ENCODE peak calls at places on chromosomes 11 and 22, in six cellular contexts. I, P, X, E, Z and L are unnamed samples.

GRCh38 chr11:12272821-12273617 is 104.4 kb upstream of the PARVA start:
- DNase-seq in X (no peak), P (no peak), E (no peak), I (no peak), Z (no peak), L (no peak)

GRCh38 chr22:37137903-37138665 is 11.6 kb downstream of the IL2RB start:
- DNase-seq in E (no peak), P (no peak), Z (no peak), X (no peak), I (no peak), L (no peak)

GRCh38 chr11:126607776-126608625 is 252.5 kb downstream of the ST3GAL4 start:
- DNase-seq in Z (no peak), P (no peak), E (no peak), X (no peak), I (no peak), L (no peak)

GRCh38 chr11:12569499-12570040 is 104.7 kb upstream of the TEAD1 start:
- DNase-seq in X (no peak), Z (no peak), I (no peak), P (no peak), E (no peak), L (no peak)

GRCh38 chr11:68692115-68692514 is 7.8 kb downstream of the GAL start:
- DNase-seq in P (no peak), E (no peak), Z (no peak), I (no peak), X (no peak), L (no peak)

GRCh38 chr11:73321342-73322110 is 13.4 kb downstream of the ARHGEF17 start:
- DNase-seq in P (no peak), Z (no peak), E (no peak), X (no peak), I (peak; percentile 82), L (peak; percentile 62)

GRCh38 chr11:82906236-82906635 is 4.7 kb downstream of the DDIAS start:
- DNase-seq in X (no peak), E (no peak), Z (no peak), P (no peak), I (no peak), L (no peak)

GRCh38 chr11:9639985-9640384 is 23.9 kb upstream of the SWAP70 start:
- DNase-seq in Z (no peak), E (no peak), X (no peak), P (no peak), I (no peak), L (no peak)

GRCh38 chr22:37420656-37421467 is 6.4 kb downstream of the ELFN2 start:
- DNase-seq in Z (no peak), E (no peak), X (no peak), P (no peak), I (no peak), L (no peak)

GRCh38 chr11:119254239-119254638 is 48.1 kb downstream of the CBL start:
- DNase-seq in Z (no peak), I (no peak), E (no peak), P (no peak), X (no peak), L (no peak)

GRCh38 chr11:120022617-120023016 is 115.3 kb downstream of the TRIM29 start:
- DNase-seq in X (no peak), I (no peak), E (no peak), Z (no peak), P (no peak), L (no peak)

GRCh38 chr11:44727373-44728084 is 767 bp downstream of the TSPAN18 start:
- DNase-seq in E (peak; percentile 85), Z (peak; percentile 93), P (peak; percentile 81), I (peak; percentile 92), X (peak; percentile 56), L (peak; percentile 83)

GRCh38 chr22:39204216-39204615 is 40.6 kb downstream of the PDGFB start:
- DNase-seq in E (peak; percentile 46), I (no peak), X (no peak), P (peak; percentile 11), Z (no peak), L (peak; percentile 35)

GRCh38 chr11:43943357-43943930 is 1.0 kb downstream of the C11orf96 start:
- DNase-seq in E (peak; percentile 61), X (no peak), P (no peak), Z (no peak), I (no peak), L (no peak)

GRCh38 chr11:121482231-121483129 is 29.7 kb upstream of the SORL1-AS1 start:
- DNase-seq in E (no peak), X (no peak), Z (no peak), I (no peak), P (peak; percentile 62), L (no peak)

GRCh38 chr22:49413551-49413950 is 414.1 kb downstream of the BRD1 start:
- DNase-seq in E (peak; percentile 29), X (no peak), I (no peak), P (no peak), Z (no peak), L (no peak)

GRCh38 chr11:129546266-129546665 is 170.6 kb downstream of the BARX2 start:
- DNase-seq in I (no peak), E (no peak), P (no peak), X (no peak), Z (no peak), L (no peak)

GRCh38 chr11:88352139-88352538 is 14.6 kb upstream of the CTSC start:
- DNase-seq in P (no peak), X (no peak), Z (no peak), E (no peak), I (no peak), L (no peak)

GRCh38 chr22:19959043-19959586 is 17.5 kb upstream of the TXNRD2 start:
- DNase-seq in X (peak; percentile 73), P (no peak), Z (peak; percentile 98), I (peak; percentile 83), E (peak; percentile 87), L (peak; percentile 80)

GRCh38 chr11:17496406-17496805 is 19.8 kb upstream of the ABCC8 start:
- DNase-seq in P (no peak), E (no peak), I (no peak), Z (no peak), X (no peak), L (no peak)

GRCh38 chr11:8988329-8989234 is 15.2 kb downstream of the NRIP3 start:
- DNase-seq in X (no peak), I (no peak), P (no peak), Z (no peak), E (no peak), L (no peak)

GRCh38 chr11:63179446-63180068 is 35.5 kb upstream of the SLC22A24 start:
- DNase-seq in Z (no peak), X (no peak), I (no peak), E (no peak), P (no peak), L (no peak)

GRCh38 chr22:29328566-29329500 is 13.3 kb upstream of the RASL10A start:
- DNase-seq in X (no peak), Z (peak; percentile 41), P (no peak), E (no peak), I (no peak), L (no peak)

GRCh38 chr11:118618991-118619375 is 11.6 kb downstream of the PHLDB1 start:
- DNase-seq in X (no peak), I (peak; percentile 57), E (peak; percentile 85), Z (no peak), P (no peak), L (peak; percentile 43)

GRCh38 chr11:68688881-68689280 is 4.5 kb downstream of the GAL start:
- DNase-seq in I (no peak), P (no peak), Z (peak; percentile 40), E (no peak), X (no peak), L (no peak)

GRCh38 chr11:3831378-3832239 is 9.2 kb downstream of the RHOG start:
- DNase-seq in P (no peak), I (no peak), X (no peak), Z (no peak), E (no peak), L (peak; percentile 74)

GRCh38 chr11:69292221-69292648 is 1.7 kb upstream of the MYEOV start:
- DNase-seq in P (peak; percentile 65), Z (peak; percentile 84), I (peak; percentile 65), X (no peak), E (no peak), L (peak; percentile 54)

GRCh38 chr11:50032574-50032973 is at the start of gene OR4C45:
- DNase-seq in P (no peak), Z (no peak), I (no peak), E (no peak), X (no peak), L (no peak)

GRCh38 chr11:50037282-50037681 is 4.6 kb downstream of the OR4C45 start:
- DNase-seq in X (no peak), I (no peak), Z (no peak), P (no peak), E (no peak), L (no peak)
- H3K9me3 ChIP-seq in X (no peaks in the 10 kb centered on the region), I (peaks cover 18% of the 10 kb centered on the region), Z (peaks cover 55% of the 10 kb centered on the region), P (no peaks in the 10 kb centered on the region), E (no peaks in the 10 kb centered on the region), L (no peaks in the 10 kb centered on the region)

GRCh38 chr11:65516135-65516968 is 8.5 kb upstream of the SCYL1 start:
- DNase-seq in X (no peak), P (no peak), E (peak; percentile 49), Z (no peak), I (no peak), L (peak; percentile 6)
- TF ChIP-seq CTCF in X (no peak), P (no peak), E (no peak), Z (no peak), I (no peak), L (no peak)

DNA sequence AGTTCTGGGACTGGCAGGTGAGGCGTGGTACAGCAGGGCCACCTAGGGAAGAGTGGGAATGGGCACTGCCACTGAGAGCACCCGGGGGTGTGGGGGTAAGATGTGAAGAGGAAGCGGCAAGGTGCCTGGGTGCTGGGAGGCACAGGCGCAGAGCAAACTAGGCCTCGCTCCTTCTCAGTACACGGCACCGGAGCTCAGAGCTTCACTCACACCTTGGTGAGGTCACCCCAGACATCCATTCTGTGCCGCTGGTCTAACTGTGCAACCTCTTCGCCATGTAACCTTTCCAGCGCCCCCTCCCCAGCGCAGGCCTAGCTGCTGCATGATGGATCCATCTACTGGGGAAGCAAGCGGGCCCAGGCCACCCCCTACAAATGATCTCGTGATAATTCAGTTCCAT is 1475.0 kb downstream of the TBC1D22A start:
- DNase-seq in X (no peak), P (no peak), Z (no peak), E (no peak), I (no peak), L (no peak)
- H3K9me3 ChIP-seq in X (no peaks in the 10 kb centered on the region), P (no peaks in the 10 kb centered on the region), Z (peaks cover 2% of the 10 kb centered on the region), E (peaks cover 5% of the 10 kb centered on the region), I (peaks cover 22% of the 10 kb centered on the region), L (peaks cover 16% of the 10 kb centered on the region)

GRCh38 chr11:66222358-66223149 is 45.9 kb upstream of the RAB1B start:
- DNase-seq in X (peak; percentile 93), I (peak; percentile 81), E (peak; percentile 95), Z (peak; percentile 93), P (peak; percentile 91), L (peak; percentile 93)
- TF ChIP-seq CTCF in X (peak; percentile 99), I (peak; percentile 99), E (peak; percentile 99), Z (peak; percentile 100), P (peak; percentile 100), L (peak; percentile 99)